ENCODE peak calls at places on chromosomes 11 and 22, in four cellular contexts. One of them, this sample, is unnamed.
A peak's percentile ranks its signal among the peaks of the same experiment; 100 is the strongest.

GRCh38 chr11:65981101-65981740 is 19.7 kb downstream of the SART1 start:
- DNase-seq in brain microvascular endothelial cell: no peak
- DNase-seq in stimulated activated CD4-positive, alpha-beta T cell treated with anti-CD3 and anti-CD28 coated beads, Interleukin-15, amount 100 ng/mL, for 24 hours: no peak
- DNase-seq in NCI-H2081: peak; percentile 8
- DNase-seq in this sample: no peak

GRCh38 chr11:3861698-3862097 is 6.2 kb downstream of the STIM1 start:
- DNase-seq in NCI-H2081: no peak
- DNase-seq in brain microvascular endothelial cell: no peak
- DNase-seq in stimulated activated CD4-positive, alpha-beta T cell treated with anti-CD3 and anti-CD28 coated beads, Interleukin-15, amount 100 ng/mL, for 24 hours: peak; percentile 51
- DNase-seq in this sample: no peak

GRCh38 chr11:12556788-12557384 is 117.3 kb upstream of the TEAD1 start:
- DNase-seq in brain microvascular endothelial cell: peak; percentile 81
- DNase-seq in stimulated activated CD4-positive, alpha-beta T cell treated with anti-CD3 and anti-CD28 coated beads, Interleukin-15, amount 100 ng/mL, for 24 hours: no peak
- DNase-seq in NCI-H2081: no peak
- DNase-seq in this sample: peak; percentile 90

GRCh38 chr22:43346521-43346929 is 3.4 kb upstream of the SCUBE1 start:
- DNase-seq in brain microvascular endothelial cell: peak; percentile 16
- DNase-seq in stimulated activated CD4-positive, alpha-beta T cell treated with anti-CD3 and anti-CD28 coated beads, Interleukin-15, amount 100 ng/mL, for 24 hours: peak; percentile 79
- DNase-seq in NCI-H2081: peak; percentile 9
- DNase-seq in this sample: no peak

GRCh38 chr11:67254768-67255167 is 11.5 kb upstream of the GRK2 start:
- DNase-seq in brain microvascular endothelial cell: no peak
- DNase-seq in NCI-H2081: no peak
- DNase-seq in stimulated activated CD4-positive, alpha-beta T cell treated with anti-CD3 and anti-CD28 coated beads, Interleukin-15, amount 100 ng/mL, for 24 hours: no peak
- DNase-seq in this sample: no peak

GRCh38 chr11:117572129-117572528 is 224.9 kb downstream of the DSCAML1 start:
- DNase-seq in NCI-H2081: no peak
- DNase-seq in brain microvascular endothelial cell: no peak
- DNase-seq in stimulated activated CD4-positive, alpha-beta T cell treated with anti-CD3 and anti-CD28 coated beads, Interleukin-15, amount 100 ng/mL, for 24 hours: no peak
- DNase-seq in this sample: no peak

GRCh38 chr11:131423715-131424114 is 53.3 kb downstream of the NTM start:
- DNase-seq in brain microvascular endothelial cell: no peak
- DNase-seq in NCI-H2081: no peak
- DNase-seq in stimulated activated CD4-positive, alpha-beta T cell treated with anti-CD3 and anti-CD28 coated beads, Interleukin-15, amount 100 ng/mL, for 24 hours: no peak
- DNase-seq in this sample: no peak

GRCh38 chr11:62536301-62536957 is 10.2 kb downstream of the AHNAK start:
- DNase-seq in stimulated activated CD4-positive, alpha-beta T cell treated with anti-CD3 and anti-CD28 coated beads, Interleukin-15, amount 100 ng/mL, for 24 hours: no peak
- DNase-seq in brain microvascular endothelial cell: no peak
- DNase-seq in NCI-H2081: no peak
- DNase-seq in this sample: no peak

GRCh38 chr11:38756537-38756936 is 2158.5 kb upstream of the RAG2 start:
- DNase-seq in NCI-H2081: no peak
- DNase-seq in stimulated activated CD4-positive, alpha-beta T cell treated with anti-CD3 and anti-CD28 coated beads, Interleukin-15, amount 100 ng/mL, for 24 hours: no peak
- DNase-seq in brain microvascular endothelial cell: no peak
- DNase-seq in this sample: no peak

GRCh38 chr11:61507012-61507768 is 1.4 kb upstream of the LRRC10B start:
- DNase-seq in stimulated activated CD4-positive, alpha-beta T cell treated with anti-CD3 and anti-CD28 coated beads, Interleukin-15, amount 100 ng/mL, for 24 hours: no peak
- DNase-seq in brain microvascular endothelial cell: no peak
- DNase-seq in NCI-H2081: no peak
- DNase-seq in this sample: no peak

GRCh38 chr11:132296946-132297610 is 926.7 kb downstream of the NTM start:
- DNase-seq in brain microvascular endothelial cell: no peak
- DNase-seq in stimulated activated CD4-positive, alpha-beta T cell treated with anti-CD3 and anti-CD28 coated beads, Interleukin-15, amount 100 ng/mL, for 24 hours: no peak
- DNase-seq in NCI-H2081: no peak
- DNase-seq in this sample: no peak

GRCh38 chr22:23256986-23257888 is 76.9 kb downstream of the BCR start:
- DNase-seq in brain microvascular endothelial cell: no peak
- DNase-seq in stimulated activated CD4-positive, alpha-beta T cell treated with anti-CD3 and anti-CD28 coated beads, Interleukin-15, amount 100 ng/mL, for 24 hours: no peak
- DNase-seq in NCI-H2081: no peak
- DNase-seq in this sample: no peak

GRCh38 chr11:23797624-23798419 is 699.0 kb upstream of the LUZP2 start:
- DNase-seq in NCI-H2081: peak; percentile 82
- DNase-seq in stimulated activated CD4-positive, alpha-beta T cell treated with anti-CD3 and anti-CD28 coated beads, Interleukin-15, amount 100 ng/mL, for 24 hours: no peak
- DNase-seq in brain microvascular endothelial cell: no peak
- DNase-seq in this sample: no peak

GRCh38 chr11:120712862-120713770 is 201.6 kb downstream of the GRIK4 start:
- DNase-seq in brain microvascular endothelial cell: no peak
- DNase-seq in stimulated activated CD4-positive, alpha-beta T cell treated with anti-CD3 and anti-CD28 coated beads, Interleukin-15, amount 100 ng/mL, for 24 hours: no peak
- DNase-seq in NCI-H2081: no peak
- DNase-seq in this sample: no peak

GRCh38 chr11:17352925-17353227 is 1.3 kb downstream of the NCR3LG1 start:
- DNase-seq in NCI-H2081: peak; percentile 60
- DNase-seq in stimulated activated CD4-positive, alpha-beta T cell treated with anti-CD3 and anti-CD28 coated beads, Interleukin-15, amount 100 ng/mL, for 24 hours: peak; percentile 58
- DNase-seq in brain microvascular endothelial cell: no peak
- DNase-seq in this sample: no peak

GRCh38 chr11:23112987-23113886 is 253.0 kb upstream of the CCDC179 start:
- DNase-seq in stimulated activated CD4-positive, alpha-beta T cell treated with anti-CD3 and anti-CD28 coated beads, Interleukin-15, amount 100 ng/mL, for 24 hours: peak; percentile 5
- DNase-seq in brain microvascular endothelial cell: peak; percentile 42
- DNase-seq in NCI-H2081: peak; percentile 86
- DNase-seq in this sample: no peak

GRCh38 chr11:34916810-34917780 is 677 bp downstream of the PDHX start:
- DNase-seq in stimulated activated CD4-positive, alpha-beta T cell treated with anti-CD3 and anti-CD28 coated beads, Interleukin-15, amount 100 ng/mL, for 24 hours: no peak
- DNase-seq in brain microvascular endothelial cell: peak; percentile 35
- DNase-seq in NCI-H2081: no peak
- DNase-seq in this sample: no peak

GRCh38 chr11:72778535-72779494 is 15.0 kb downstream of the STARD10 start:
- DNase-seq in NCI-H2081: no peak
- DNase-seq in stimulated activated CD4-positive, alpha-beta T cell treated with anti-CD3 and anti-CD28 coated beads, Interleukin-15, amount 100 ng/mL, for 24 hours: no peak
- DNase-seq in brain microvascular endothelial cell: no peak
- DNase-seq in this sample: no peak

GRCh38 chr22:37303821-37304274 is 21.5 kb downstream of the CYTH4 start:
- DNase-seq in brain microvascular endothelial cell: peak; percentile 91
- DNase-seq in NCI-H2081: no peak
- DNase-seq in stimulated activated CD4-positive, alpha-beta T cell treated with anti-CD3 and anti-CD28 coated beads, Interleukin-15, amount 100 ng/mL, for 24 hours: peak; percentile 85
- DNase-seq in this sample: peak; percentile 61

GRCh38 chr11:46119352-46120216 is 1.7 kb downstream of the PHF21A start:
- DNase-seq in NCI-H2081: peak; percentile 48
- DNase-seq in stimulated activated CD4-positive, alpha-beta T cell treated with anti-CD3 and anti-CD28 coated beads, Interleukin-15, amount 100 ng/mL, for 24 hours: peak; percentile 59
- DNase-seq in brain microvascular endothelial cell: peak; percentile 62
- DNase-seq in this sample: peak; percentile 21

GRCh38 chr11:96706761-96707160 is 316.9 kb downstream of the JRKL start:
- DNase-seq in stimulated activated CD4-positive, alpha-beta T cell treated with anti-CD3 and anti-CD28 coated beads, Interleukin-15, amount 100 ng/mL, for 24 hours: no peak
- DNase-seq in NCI-H2081: no peak
- DNase-seq in brain microvascular endothelial cell: no peak
- DNase-seq in this sample: no peak

GRCh38 chr22:44448271-44448780 is 49.7 kb downstream of the RTL6 start:
- DNase-seq in NCI-H2081: peak; percentile 19
- DNase-seq in stimulated activated CD4-positive, alpha-beta T cell treated with anti-CD3 and anti-CD28 coated beads, Interleukin-15, amount 100 ng/mL, for 24 hours: no peak
- DNase-seq in brain microvascular endothelial cell: peak; percentile 90
- DNase-seq in this sample: peak; percentile 88

GRCh38 chr11:27968461-27968860 is 139.5 kb downstream of the KIF18A start:
- DNase-seq in NCI-H2081: no peak
- DNase-seq in brain microvascular endothelial cell: no peak
- DNase-seq in stimulated activated CD4-positive, alpha-beta T cell treated with anti-CD3 and anti-CD28 coated beads, Interleukin-15, amount 100 ng/mL, for 24 hours: no peak
- DNase-seq in this sample: no peak

GRCh38 chr22:18056161-18056666 is 21.6 kb upstream of the PEX26 start:
- DNase-seq in brain microvascular endothelial cell: no peak
- DNase-seq in NCI-H2081: peak; percentile 50
- DNase-seq in stimulated activated CD4-positive, alpha-beta T cell treated with anti-CD3 and anti-CD28 coated beads, Interleukin-15, amount 100 ng/mL, for 24 hours: no peak
- DNase-seq in this sample: no peak

GRCh38 chr22:40332319-40332781 is 13.9 kb upstream of the ADSL start:
- DNase-seq in brain microvascular endothelial cell: peak; percentile 72
- DNase-seq in stimulated activated CD4-positive, alpha-beta T cell treated with anti-CD3 and anti-CD28 coated beads, Interleukin-15, amount 100 ng/mL, for 24 hours: no peak
- DNase-seq in NCI-H2081: peak; percentile 1
- DNase-seq in this sample: no peak

GRCh38 chr11:33268945-33269567 is 11.9 kb downstream of the HIPK3 start:
- DNase-seq in NCI-H2081: no peak
- DNase-seq in brain microvascular endothelial cell: no peak
- DNase-seq in stimulated activated CD4-positive, alpha-beta T cell treated with anti-CD3 and anti-CD28 coated beads, Interleukin-15, amount 100 ng/mL, for 24 hours: no peak
- DNase-seq in this sample: no peak

GRCh38 chr22:30459206-30460052 is 12.4 kb downstream of the SEC14L3 start:
- DNase-seq in brain microvascular endothelial cell: no peak
- DNase-seq in stimulated activated CD4-positive, alpha-beta T cell treated with anti-CD3 and anti-CD28 coated beads, Interleukin-15, amount 100 ng/mL, for 24 hours: no peak
- DNase-seq in NCI-H2081: no peak
- DNase-seq in this sample: no peak

GRCh38 chr11:42234381-42235035 is 775.1 kb upstream of the LRRC4C start:
- DNase-seq in brain microvascular endothelial cell: peak; percentile 81
- DNase-seq in NCI-H2081: no peak
- DNase-seq in stimulated activated CD4-positive, alpha-beta T cell treated with anti-CD3 and anti-CD28 coated beads, Interleukin-15, amount 100 ng/mL, for 24 hours: no peak
- DNase-seq in this sample: peak; percentile 56

GRCh38 chr22:50507421-50507990 is at the start of gene LMF2:
- DNase-seq in stimulated activated CD4-positive, alpha-beta T cell treated with anti-CD3 and anti-CD28 coated beads, Interleukin-15, amount 100 ng/mL, for 24 hours: peak; percentile 94
- DNase-seq in NCI-H2081: peak; percentile 60
- DNase-seq in brain microvascular endothelial cell: peak; percentile 69
- DNase-seq in this sample: no peak

GRCh38 chr22:17943533-17944204 is 80.7 kb downstream of the MICAL3 start:
- DNase-seq in stimulated activated CD4-positive, alpha-beta T cell treated with anti-CD3 and anti-CD28 coated beads, Interleukin-15, amount 100 ng/mL, for 24 hours: no peak
- DNase-seq in NCI-H2081: peak; percentile 58
- DNase-seq in brain microvascular endothelial cell: no peak
- DNase-seq in this sample: no peak

GRCh38 chr11:115500547-115501503 is 3.4 kb downstream of the CADM1 start:
- DNase-seq in brain microvascular endothelial cell: no peak
- DNase-seq in stimulated activated CD4-positive, alpha-beta T cell treated with anti-CD3 and anti-CD28 coated beads, Interleukin-15, amount 100 ng/mL, for 24 hours: no peak
- DNase-seq in NCI-H2081: peak; percentile 57
- DNase-seq in this sample: no peak

GRCh38 chr11:64498151-64498550 is 92.9 kb upstream of the SLC22A12 start:
- DNase-seq in stimulated activated CD4-positive, alpha-beta T cell treated with anti-CD3 and anti-CD28 coated beads, Interleukin-15, amount 100 ng/mL, for 24 hours: no peak
- DNase-seq in brain microvascular endothelial cell: no peak
- DNase-seq in NCI-H2081: no peak
- DNase-seq in this sample: no peak

GRCh38 chr11:102323542-102324261 is 6.4 kb downstream of the BIRC3 start:
- DNase-seq in brain microvascular endothelial cell: peak; percentile 51
- DNase-seq in stimulated activated CD4-positive, alpha-beta T cell treated with anti-CD3 and anti-CD28 coated beads, Interleukin-15, amount 100 ng/mL, for 24 hours: no peak
- DNase-seq in NCI-H2081: no peak
- DNase-seq in this sample: no peak

GRCh38 chr11:15826826-15827225 is 529.5 kb downstream of the SOX6 start:
- DNase-seq in stimulated activated CD4-positive, alpha-beta T cell treated with anti-CD3 and anti-CD28 coated beads, Interleukin-15, amount 100 ng/mL, for 24 hours: peak; percentile 36
- DNase-seq in brain microvascular endothelial cell: peak; percentile 17
- DNase-seq in NCI-H2081: peak; percentile 39
- DNase-seq in this sample: no peak

GRCh38 chr22:41302016-41302767 is 867 bp downstream of the ZC3H7B start:
- DNase-seq in stimulated activated CD4-positive, alpha-beta T cell treated with anti-CD3 and anti-CD28 coated beads, Interleukin-15, amount 100 ng/mL, for 24 hours: peak; percentile 22
- DNase-seq in brain microvascular endothelial cell: no peak
- DNase-seq in NCI-H2081: no peak
- DNase-seq in this sample: no peak

GRCh38 chr11:122215244-122215992 is 99.4 kb upstream of the BLID start:
- DNase-seq in brain microvascular endothelial cell: peak; percentile 98
- DNase-seq in stimulated activated CD4-positive, alpha-beta T cell treated with anti-CD3 and anti-CD28 coated beads, Interleukin-15, amount 100 ng/mL, for 24 hours: peak; percentile 46
- DNase-seq in NCI-H2081: peak; percentile 66
- DNase-seq in this sample: peak; percentile 96